ENCODE peak calls at places on chromosomes 5 and 9, in ten cellular contexts. V is dorsolateral prefrontal cortex, D is breast epithelium, Z is AG04450, L is spleen, H is H7, Y is pancreas, K is IMR-90, T is right lobe of liver, M is Caco-2. W is an unnamed sample.
A peak's percentile ranks its signal among the peaks of the same experiment; 100 is the strongest.

GRCh38 chr9:75238311-75238976 is 150.1 kb downstream of the OSTF1 start:
- DNase-seq in L (no peak), V (no peak), Z (peak; percentile 15), H (peak; percentile 28), D (no peak), M (peak; percentile 29), Y (peak; percentile 67), K (peak; percentile 68), T (no peak), W (peak; percentile 54)

GRCh38 chr5:136048966-136049365 is 20.2 kb downstream of the TGFBI start:
- DNase-seq in D (no peak), K (no peak), V (no peak), H (no peak), L (peak; percentile 59), T (no peak), Z (no peak), Y (no peak), M (no peak), W (no peak)

GRCh38 chr9:91408475-91408874 is 15.2 kb downstream of the NFIL3 start:
- DNase-seq in K (peak; percentile 74), T (no peak), M (no peak), Y (no peak), V (no peak), H (no peak), Z (no peak), D (no peak), L (no peak), W (no peak)

GRCh38 chr9:28289732-28290131 is 716.5 kb upstream of the C9orf72 start:
- DNase-seq in M (no peak), T (no peak), L (no peak), V (no peak), H (no peak), Z (no peak), Y (no peak), D (peak; percentile 57), K (no peak), W (no peak)

GRCh38 chr5:180291234-180291940 is 496 bp downstream of the MAPK9 start:
- DNase-seq in H (peak; percentile 87), M (peak; percentile 55), D (no peak), Z (no peak), V (no peak), K (no peak), Y (peak; percentile 76), L (peak; percentile 91), T (no peak), W (no peak)

GRCh38 chr5:10301842-10302610 is 5.7 kb downstream of the CMBL start:
- DNase-seq in D (peak; percentile 68), V (no peak), K (no peak), M (no peak), Z (no peak), T (peak; percentile 96), Y (peak; percentile 97), H (no peak), L (peak; percentile 86), W (peak; percentile 14)

GRCh38 chr5:157670662-157671591 is at the start of gene C5orf52:
- DNase-seq in M (peak; percentile 58), K (peak; percentile 14), D (no peak), T (peak; percentile 51), Z (no peak), V (no peak), L (peak; percentile 81), H (peak; percentile 33), Y (peak; percentile 79), W (peak; percentile 28)

GRCh38 chr5:52822437-52822836 is 34.7 kb downstream of the ITGA1 start:
- DNase-seq in V (no peak), H (no peak), M (no peak), T (peak; percentile 77), L (peak; percentile 82), K (no peak), Z (no peak), Y (no peak), D (no peak), W (peak; percentile 43)

GRCh38 chr9:69861011-69861410 is 40.4 kb downstream of the CFAP95 start:
- DNase-seq in L (no peak), Y (no peak), T (no peak), V (no peak), H (no peak), Z (no peak), M (no peak), K (no peak), D (no peak), W (no peak)

GRCh38 chr9:128503870-128504269 is 649 bp upstream of the GLE1 start:
- DNase-seq in Y (no peak), V (no peak), Z (no peak), K (no peak), T (peak; percentile 64), L (peak; percentile 70), D (no peak), M (no peak), H (peak; percentile 54), W (peak; percentile 44)

GRCh38 chr5:144276034-144276822 is 105.6 kb downstream of the KCTD16 start:
- DNase-seq in M (no peak), Z (no peak), H (no peak), L (no peak), V (no peak), T (no peak), D (no peak), Y (no peak), K (peak; percentile 6), W (no peak)

GRCh38 chr5:132103380-132103951 is 29.9 kb downstream of the CSF2 start:
- DNase-seq in L (peak; percentile 83), H (no peak), V (no peak), K (peak; percentile 96), Y (peak; percentile 83), Z (peak; percentile 74), T (no peak), D (peak; percentile 64), M (no peak), W (peak; percentile 93)

GRCh38 chr9:100104314-100104713 is 5.3 kb downstream of the INVS start:
- DNase-seq in L (no peak), V (no peak), D (no peak), M (no peak), Z (peak; percentile 11), H (no peak), Y (no peak), K (peak; percentile 84), T (no peak), W (no peak)

GRCh38 chr5:10199700-10200099 is 50.0 kb downstream of the ATPSCKMT start:
- DNase-seq in V (no peak), T (no peak), Z (no peak), M (no peak), L (no peak), D (no peak), K (no peak), Y (no peak), H (no peak), W (no peak)

GRCh38 chr9:100724932-100725331 is 147.1 kb downstream of the CAVIN4 start:
- DNase-seq in L (no peak), T (no peak), V (no peak), M (no peak), Z (no peak), H (no peak), Y (no peak), K (no peak), D (no peak), W (no peak)

GRCh38 chr5:145991044-145991575 is 54.7 kb downstream of the SH3RF2 start:
- DNase-seq in K (peak; percentile 68), D (no peak), Z (no peak), Y (no peak), T (no peak), H (no peak), L (no peak), V (no peak), M (no peak), W (no peak)

GRCh38 chr9:95336281-95336680 is 18.8 kb upstream of the FANCC start:
- DNase-seq in D (no peak), Z (no peak), T (peak; percentile 61), M (no peak), V (no peak), L (no peak), H (peak; percentile 74), Y (no peak), K (no peak), W (no peak)

GRCh38 chr5:177116631-177117373 is 16.8 kb upstream of the NSD1 start:
- DNase-seq in L (peak; percentile 94), H (peak; percentile 98), M (no peak), K (peak; percentile 53), Y (peak; percentile 94), Z (no peak), D (peak; percentile 82), T (peak; percentile 92), V (peak; percentile 91), W (peak; percentile 85)

GRCh38 chr9:12777149-12778010 is 2.6 kb downstream of the LURAP1L start:
- DNase-seq in K (no peak), Z (no peak), M (no peak), Y (no peak), V (no peak), T (no peak), D (no peak), L (no peak), H (no peak), W (no peak)
- H3K4me3 ChIP-seq in K (peak overlapping the region; percentile 91), Z (peak overlapping the region; percentile 90), M (no peak overlapping the region), Y (no peak overlapping the region), V (peak overlapping the region; percentile 73), T (peak overlapping the region; percentile 66), D (peak overlapping the region; percentile 66), L (peak overlapping the region; percentile 51), H (no peak overlapping the region), W (peak overlapping the region; percentile 92)

DNA sequence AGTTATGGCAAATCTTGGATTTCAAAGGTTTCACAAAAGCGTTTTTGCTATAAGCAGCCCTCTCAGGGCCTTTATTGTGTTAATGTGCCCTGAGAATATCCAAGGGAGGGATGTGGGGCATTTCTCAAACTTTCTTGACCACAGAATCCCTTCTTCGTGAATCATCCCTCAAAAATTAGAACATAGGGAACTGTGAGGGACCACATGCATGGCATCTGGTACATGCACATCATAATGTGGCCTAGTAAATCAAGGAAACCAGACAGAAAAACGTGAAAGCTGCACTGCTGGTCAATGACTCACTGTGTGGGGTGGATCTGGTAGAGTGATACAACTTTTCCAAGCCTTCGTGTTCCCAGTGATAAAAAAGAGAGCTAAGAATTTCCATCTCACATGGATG is 22.4 kb downstream of the DDX31 start:
- DNase-seq in L (no peak), K (peak; percentile 100), D (no peak), T (no peak), V (no peak), Y (no peak), H (no peak), M (no peak), Z (peak; percentile 96), W (peak; percentile 99)
- H3K4me3 ChIP-seq in L (no peak overlapping the region), K (no peak overlapping the region), D (no peak overlapping the region), T (no peak overlapping the region), V (no peak overlapping the region), Y (no peak overlapping the region), H (no peak overlapping the region), M (no peak overlapping the region), Z (no peak overlapping the region), W (no peak overlapping the region)

GRCh38 chr9:129624168-129624759 is 1.7 kb upstream of the NTMT1 start:
- DNase-seq in D (no peak), Y (no peak), Z (no peak), L (no peak), V (no peak), M (peak; percentile 82), H (peak; percentile 91), K (peak; percentile 53), T (no peak), W (peak; percentile 59)
- H3K4me3 ChIP-seq in D (no peak overlapping the region), Y (no peak overlapping the region), Z (no peak overlapping the region), L (no peak overlapping the region), V (no peak overlapping the region), M (no peak overlapping the region), H (no peak overlapping the region), K (no peak overlapping the region), T (no peak overlapping the region), W (no peak overlapping the region)

DNA sequence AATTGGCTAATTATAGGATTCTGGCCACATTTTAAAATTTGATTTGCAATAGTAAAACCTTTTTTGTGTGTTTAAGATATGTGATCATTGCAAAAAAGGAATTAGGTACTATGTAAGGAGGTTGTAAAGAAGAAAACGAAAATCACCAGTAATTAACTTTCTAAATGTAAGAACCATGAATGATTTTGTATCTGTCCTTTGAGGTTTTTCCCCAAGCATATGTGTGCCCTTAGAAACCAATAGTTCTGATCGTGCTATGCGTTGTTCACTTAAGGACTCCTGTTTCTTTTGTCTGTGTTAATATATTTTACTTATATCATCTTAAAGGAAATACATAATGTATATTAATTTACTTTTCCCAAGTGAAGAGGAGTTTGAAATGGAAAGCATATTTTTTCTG is 410.2 kb downstream of the PSAT1 start:
- DNase-seq in D (no peak), Z (no peak), T (no peak), K (no peak), V (no peak), H (no peak), M (no peak), Y (no peak), L (no peak), W (no peak)
- H3K4me3 ChIP-seq in D (no peak overlapping the region), Z (no peak overlapping the region), T (no peak overlapping the region), K (no peak overlapping the region), V (no peak overlapping the region), H (no peak overlapping the region), M (no peak overlapping the region), Y (no peak overlapping the region), L (no peak overlapping the region), W (no peak overlapping the region)